ENCODE peak calls at places on chromosomes 12 and 14, in four cellular contexts. One of them, this sample, is unnamed.

GRCh38 chr12:13472690-13473089 is 276.2 kb downstream of the EMP1 start:
- DNase-seq in H1: no peak
- DNase-seq in IMR-90: peak; percentile 3
- DNase-seq in H9: no peak
- DNase-seq in this sample: no peak

GRCh38 chr12:46770501-46771183 is 55.2 kb downstream of the SLC38A4 start:
- DNase-seq in H1: no peak
- DNase-seq in IMR-90: peak; percentile 59
- DNase-seq in H9: no peak
- DNase-seq in this sample: peak; percentile 14

GRCh38 chr14:76782885-76783566 is 21.8 kb downstream of the VASH1 start:
- DNase-seq in H1: peak; percentile 29
- DNase-seq in IMR-90: no peak
- DNase-seq in H9: peak; percentile 22
- DNase-seq in this sample: peak; percentile 67

GRCh38 chr12:25480145-25480544 is 72.9 kb downstream of the LMNTD1 start:
- DNase-seq in H1: no peak
- DNase-seq in IMR-90: no peak
- DNase-seq in H9: no peak
- DNase-seq in this sample: no peak

GRCh38 chr12:104280111-104280510 is 23.4 kb upstream of the EID3 start:
- DNase-seq in H1: no peak
- DNase-seq in IMR-90: no peak
- DNase-seq in H9: no peak
- DNase-seq in this sample: no peak

GRCh38 chr14:70660967-70661871 is 19.5 kb downstream of the TTC9 start:
- DNase-seq in H1: no peak
- DNase-seq in IMR-90: no peak
- DNase-seq in H9: no peak
- DNase-seq in this sample: no peak

GRCh38 chr12:119208626-119209061 is 29.9 kb downstream of the HSPB8 start:
- DNase-seq in H1: no peak
- DNase-seq in IMR-90: peak; percentile 38
- DNase-seq in H9: peak; percentile 76
- DNase-seq in this sample: peak; percentile 96

GRCh38 chr14:99667821-99668220 is 16.3 kb upstream of the CYP46A1 start:
- DNase-seq in H1: no peak
- DNase-seq in IMR-90: no peak
- DNase-seq in H9: no peak
- DNase-seq in this sample: no peak

GRCh38 chr14:100653409-100653808 is 66.2 kb upstream of the BEGAIN start:
- DNase-seq in H1: peak; percentile 79
- DNase-seq in IMR-90: no peak
- DNase-seq in H9: peak; percentile 43
- DNase-seq in this sample: no peak

GRCh38 chr12:80242341-80242740 is 143.0 kb downstream of the OTOGL start:
- DNase-seq in H1: no peak
- DNase-seq in IMR-90: no peak
- DNase-seq in H9: no peak
- DNase-seq in this sample: no peak

GRCh38 chr12:125018356-125018755 is 24.9 kb downstream of the BRI3BP start:
- DNase-seq in H1: no peak
- DNase-seq in IMR-90: no peak
- DNase-seq in H9: no peak
- DNase-seq in this sample: no peak

GRCh38 chr14:58944957-58945356 is 243.5 kb upstream of the DAAM1 start:
- DNase-seq in H1: no peak
- DNase-seq in IMR-90: no peak
- DNase-seq in H9: no peak
- DNase-seq in this sample: no peak

GRCh38 chr12:5047094-5047493 is 3.4 kb downstream of the KCNA5 start:
- DNase-seq in H1: no peak
- DNase-seq in IMR-90: no peak
- DNase-seq in H9: no peak
- DNase-seq in this sample: no peak

GRCh38 chr12:124352257-124352656 is 57.4 kb downstream of the RFLNA start:
- DNase-seq in H1: no peak
- DNase-seq in IMR-90: no peak
- DNase-seq in H9: no peak
- DNase-seq in this sample: no peak

GRCh38 chr12:110538869-110539622 is 36.9 kb downstream of the RAD9B start:
- DNase-seq in H1: no peak
- DNase-seq in IMR-90: no peak
- DNase-seq in H9: no peak
- DNase-seq in this sample: no peak

GRCh38 chr12:81668475-81668874 is 90.7 kb downstream of the PPFIA2 start:
- DNase-seq in H1: no peak
- DNase-seq in IMR-90: peak; percentile 43
- DNase-seq in H9: no peak
- DNase-seq in this sample: peak; percentile 66

GRCh38 chr12:1936406-1937320 is 18.2 kb upstream of the CACNA2D4 start:
- DNase-seq in H1: peak; percentile 36
- DNase-seq in IMR-90: peak; percentile 82
- DNase-seq in H9: peak; percentile 22
- DNase-seq in this sample: no peak

GRCh38 chr14:97299661-97300060 is 502.5 kb downstream of the VRK1 start:
- DNase-seq in H1: no peak
- DNase-seq in IMR-90: no peak
- DNase-seq in H9: peak; percentile 59
- DNase-seq in this sample: peak; percentile 41

GRCh38 chr12:57918182-57918581 is 23.2 kb upstream of the ATP23 start:
- DNase-seq in H1: no peak
- DNase-seq in IMR-90: no peak
- DNase-seq in H9: no peak
- DNase-seq in this sample: no peak

GRCh38 chr12:107319536-107320030 is 226.2 kb upstream of the CRY1 start:
- DNase-seq in H1: no peak
- DNase-seq in IMR-90: no peak
- DNase-seq in H9: no peak
- DNase-seq in this sample: no peak

GRCh38 chr14:95311752-95312151 is 8.0 kb downstream of the CLMN start:
- DNase-seq in H1: no peak
- DNase-seq in IMR-90: no peak
- DNase-seq in H9: no peak
- DNase-seq in this sample: peak; percentile 31

GRCh38 chr14:75370416-75371205 is 57.2 kb upstream of the JDP2 start:
- DNase-seq in H1: no peak
- DNase-seq in IMR-90: no peak
- DNase-seq in H9: no peak
- DNase-seq in this sample: no peak
- H3K27ac ChIP-seq in H1: no peak overlapping the region
- H3K27ac ChIP-seq in IMR-90: no peak overlapping the region
- H3K27ac ChIP-seq in H9: no peak overlapping the region
- H3K27ac ChIP-seq in this sample: no peak overlapping the region

GRCh38 chr14:105143451-105144230 is 24.9 kb downstream of the JAG2 start:
- DNase-seq in H1: no peak
- DNase-seq in IMR-90: no peak
- DNase-seq in H9: peak; percentile 24
- DNase-seq in this sample: no peak
- H4K8ac ChIP-seq in H1: peak overlapping the region; percentile 25
- H4K8ac ChIP-seq in IMR-90: no peak overlapping the region
- H4K8ac ChIP-seq in H9: no peak overlapping the region
- H4K8ac ChIP-seq in this sample: no peak overlapping the region

DNA sequence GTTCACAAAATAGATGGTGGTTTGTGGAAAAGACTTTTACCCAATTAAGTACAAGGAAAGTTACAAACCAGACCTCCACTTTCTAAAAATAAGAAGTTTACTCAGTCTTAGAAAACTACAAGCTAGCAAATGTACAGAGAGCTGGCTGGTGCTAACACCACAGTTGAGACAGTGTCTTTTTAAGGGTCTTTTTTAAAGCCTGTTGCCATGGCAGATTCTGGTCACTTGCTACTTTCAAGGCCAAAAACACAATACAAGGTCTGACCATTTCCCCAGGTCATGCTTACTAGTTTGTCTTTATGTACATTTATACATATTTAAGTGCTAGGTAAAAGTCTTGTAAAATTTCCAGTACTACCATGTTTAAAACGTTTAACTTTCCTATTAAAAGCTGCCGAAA is 2.4 kb downstream of the BTG1 start:
- DNase-seq in H1: no peak
- DNase-seq in IMR-90: no peak
- DNase-seq in H9: no peak
- DNase-seq in this sample: no peak
- H3K4ac ChIP-seq in H1: no peak overlapping the region
- H3K4ac ChIP-seq in IMR-90: peak overlapping the region; percentile 22
- H3K4ac ChIP-seq in H9: no peak overlapping the region
- H3K4ac ChIP-seq in this sample: no peak overlapping the region

DNA sequence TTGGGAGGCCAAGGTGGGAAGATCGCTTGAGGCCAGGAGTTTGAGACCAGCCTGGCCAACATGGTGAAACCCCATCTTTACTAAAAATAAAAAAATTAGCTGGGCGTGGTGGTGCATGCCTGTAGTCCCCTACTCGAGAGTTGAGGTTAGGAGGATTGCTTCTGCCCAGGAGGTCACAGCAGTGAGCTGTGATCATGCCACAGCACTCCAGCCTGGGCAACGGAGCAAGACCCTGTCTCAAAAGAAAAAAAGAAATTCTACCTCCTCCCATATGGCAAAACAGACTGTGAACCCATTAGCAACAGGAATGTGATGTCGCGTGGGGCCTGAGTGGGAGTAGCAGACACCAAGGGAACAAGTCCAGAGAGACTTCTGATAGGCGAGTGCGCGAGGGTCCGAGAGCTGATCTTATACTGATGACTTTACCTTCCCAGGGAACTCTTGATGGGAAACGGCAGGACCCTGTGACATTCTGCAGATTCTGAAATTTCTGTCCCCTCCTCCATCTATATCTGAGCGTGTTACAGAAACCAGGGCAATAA is 99.8 kb upstream of the MED13L start:
- DNase-seq in H1: no peak
- DNase-seq in IMR-90: no peak
- DNase-seq in H9: no peak
- DNase-seq in this sample: no peak
- H3K27ac ChIP-seq in H1: no peak overlapping the region
- H3K27ac ChIP-seq in IMR-90: peak overlapping the region; percentile 65
- H3K27ac ChIP-seq in H9: no peak overlapping the region
- H3K27ac ChIP-seq in this sample: no peak overlapping the region